ENCODE peak calls at places on chromosomes 16 and 17, in seven cellular contexts. T is uterus; F is skeletal muscle cell; X is stimulated activated CD4-positive, alpha-beta T cell treated with anti-CD3 and anti-CD28 coated beads, Interleukin-15, amount 100 ng/mL, for 1 hour; N is BE2C; C is heart left ventricle; A is IMR-90. J is an unnamed sample.
A peak's percentile ranks its signal among the peaks of the same experiment; 100 is the strongest.

GRCh38 chr17:62366191-62366590 is 14.2 kb upstream of the EFCAB3 start:
- DNase-seq in N (no peak), C (no peak), A (no peak), F (no peak), X (no peak), T (no peak), J (no peak)

GRCh38 chr17:73693016-73693545 is 48.8 kb upstream of the SDK2 start:
- DNase-seq in C (no peak), X (no peak), T (no peak), F (no peak), A (no peak), N (no peak), J (no peak)

GRCh38 chr17:32772453-32773025 is 104.4 kb downstream of the MYO1D start:
- DNase-seq in C (no peak), A (no peak), F (no peak), N (no peak), X (no peak), T (no peak), J (no peak)

GRCh38 chr17:27415090-27415795 is 41.0 kb upstream of the KSR1 start:
- DNase-seq in T (no peak), F (no peak), X (no peak), N (no peak), A (no peak), C (no peak), J (no peak)

GRCh38 chr16:84874983-84875382 is 55.2 kb downstream of the CRISPLD2 start:
- DNase-seq in C (no peak), T (no peak), X (no peak), A (peak; percentile 41), N (no peak), F (no peak), J (no peak)

GRCh38 chr17:7355053-7355452 is at the start of gene TMEM95:
- DNase-seq in X (no peak), C (no peak), T (no peak), F (no peak), N (peak; percentile 53), A (no peak), J (no peak)

GRCh38 chr16:7137560-7138330 is 194.9 kb upstream of the RBFOX1 start:
- DNase-seq in X (no peak), N (no peak), A (no peak), C (no peak), T (no peak), F (no peak), J (no peak)

GRCh38 chr17:61296058-61296457 is 103.6 kb upstream of the TBX2 start:
- DNase-seq in T (no peak), A (no peak), X (no peak), N (no peak), C (no peak), F (no peak), J (no peak)

GRCh38 chr17:74125160-74125559 is 78.3 kb upstream of the RPL38 start:
- DNase-seq in T (no peak), F (no peak), C (no peak), A (no peak), X (no peak), N (no peak), J (no peak)

GRCh38 chr16:80285089-80285488 is 255.7 kb upstream of the DYNLRB2 start:
- DNase-seq in N (no peak), X (no peak), C (no peak), F (no peak), A (peak; percentile 89), T (no peak), J (no peak)

GRCh38 chr16:77250395-77250794 is 51.2 kb downstream of the SYCE1L start:
- DNase-seq in A (no peak), F (peak; percentile 37), N (no peak), C (no peak), T (no peak), X (no peak), J (no peak)

GRCh38 chr16:31477220-31478216 is 5.4 kb upstream of the SLC5A2 start:
- DNase-seq in N (no peak), C (peak; percentile 72), T (no peak), F (no peak), A (no peak), X (no peak), J (no peak)

GRCh38 chr17:27354051-27354490 is 60.2 kb downstream of the WSB1 start:
- DNase-seq in N (no peak), T (peak; percentile 30), C (no peak), X (no peak), F (no peak), A (no peak), J (no peak)

GRCh38 chr17:7080445-7081041 is 492 bp upstream of the CLEC10A start:
- DNase-seq in C (no peak), N (no peak), F (no peak), T (peak; percentile 28), X (no peak), A (no peak), J (no peak)

GRCh38 chr16:20812510-20812909 is 6.2 kb downstream of the REXO5 start:
- DNase-seq in N (no peak), F (no peak), C (no peak), T (no peak), X (no peak), A (no peak), J (no peak)

GRCh38 chr17:43900183-43900857 is 7.0 kb downstream of the MPP2 start:
- DNase-seq in N (peak; percentile 95), T (peak; percentile 84), A (peak; percentile 72), X (peak; percentile 73), C (peak; percentile 93), F (peak; percentile 37), J (peak; percentile 85)

GRCh38 chr17:79976451-79976850 is 59.2 kb downstream of the TBC1D16 start:
- DNase-seq in A (no peak), F (no peak), N (no peak), T (peak; percentile 4), X (no peak), C (no peak), J (no peak)

GRCh38 chr17:35127751-35128514 is 6.5 kb downstream of the FNDC8 start:
- DNase-seq in N (no peak), T (peak; percentile 22), F (no peak), C (no peak), X (no peak), A (peak; percentile 94), J (no peak)